ENCODE peak calls at places on chromosomes 11 and 22, in ten cellular contexts. T is lower leg skin, Y is A549, Z is right lobe of liver, E is adrenal gland, Q is tibial nerve, R is heart left ventricle, U is HCT116, W is breast epithelium, P is sigmoid colon. H is an unnamed sample.

GRCh38 chr11:62449451-62449851 is 30.6 kb downstream of the SCGB1A1 start:
- DNase-seq in E (no peak), U (no peak), T (no peak), Q (no peak), Z (peak), P (no peak), Y (peak), W (no peak), R (no peak), H (no peak)

GRCh38 chr11:134270250-134270714 is 5.9 kb upstream of the GLB1L3 start:
- DNase-seq in Y (peak), Z (no peak), P (no peak), Q (no peak), R (no peak), E (no peak), U (peak), T (peak), W (no peak), H (no peak)

GRCh38 chr22:47219789-47220188 is 457.3 kb downstream of the TBC1D22A start:
- DNase-seq in R (no peak), Q (no peak), W (peak), P (peak), Z (no peak), U (no peak), E (no peak), Y (no peak), T (peak), H (no peak)

GRCh38 chr22:44689173-44689572 is 12.8 kb upstream of the PRR5 start:
- DNase-seq in Z (no peak), U (peak), P (no peak), T (no peak), Q (no peak), R (no peak), Y (no peak), E (no peak), W (no peak), H (no peak)

GRCh38 chr11:128908391-128909246 is 17.5 kb downstream of the KCNJ5 start:
- DNase-seq in P (peak), Z (no peak), E (peak), T (peak), Q (peak), U (peak), R (peak), W (no peak), Y (peak), H (peak)

GRCh38 chr11:82823635-82824614 is 76.3 kb downstream of the PRCP start:
- DNase-seq in Z (no peak), Q (no peak), U (no peak), W (no peak), Y (no peak), R (no peak), P (no peak), E (no peak), T (no peak), H (no peak)

GRCh38 chr22:23780146-23780748 is 6.5 kb upstream of the SMARCB1 start:
- DNase-seq in R (no peak), Q (no peak), T (no peak), W (no peak), E (no peak), Z (no peak), U (no peak), P (no peak), Y (no peak), H (no peak)

GRCh38 chr11:93054881-93055280 is 85.4 kb downstream of the MTNR1B start:
- DNase-seq in P (no peak), T (no peak), U (peak), W (no peak), Q (no peak), R (no peak), Z (no peak), Y (peak), E (peak), H (no peak)

GRCh38 chr11:86673872-86674750 is 1.7 kb upstream of the ME3 start:
- DNase-seq in Y (no peak), R (no peak), Z (no peak), W (no peak), U (no peak), Q (no peak), P (no peak), E (no peak), T (no peak), H (no peak)

GRCh38 chr11:75815345-75815983 is 454 bp downstream of the UVRAG start:
- DNase-seq in T (peak), P (peak), Q (no peak), R (peak), Z (no peak), U (no peak), E (peak), Y (peak), W (peak), H (no peak)

GRCh38 chr11:108364159-108364558 is 103.2 kb downstream of the C11orf65 start:
- DNase-seq in R (no peak), Z (no peak), U (no peak), T (no peak), Q (no peak), W (no peak), Y (no peak), P (no peak), E (no peak), H (no peak)

GRCh38 chr11:114304969-114305368 is 8.8 kb downstream of the NNMT start:
- DNase-seq in Y (no peak), E (no peak), Z (no peak), R (no peak), U (no peak), T (no peak), Q (no peak), P (no peak), W (no peak), H (no peak)

GRCh38 chr11:11415786-11416390 is 62.8 kb upstream of the CSNK2A3 start:
- DNase-seq in T (no peak), U (no peak), R (no peak), W (no peak), Q (no peak), Y (no peak), E (no peak), Z (no peak), P (no peak), H (no peak)

GRCh38 chr11:47314992-47315391 is 37.5 kb downstream of the MYBPC3 start:
- DNase-seq in Z (no peak), W (no peak), R (no peak), Y (no peak), U (no peak), E (no peak), Q (no peak), P (no peak), T (peak), H (no peak)

GRCh38 chr11:118353084-118353710 is 6.2 kb upstream of the UBE4A start:
- DNase-seq in W (no peak), P (no peak), Q (no peak), R (no peak), T (no peak), E (no peak), Y (no peak), U (no peak), Z (no peak), H (no peak)

GRCh38 chr22:29202231-29203192 is 3.2 kb upstream of the EMID1 start:
- DNase-seq in E (no peak), Z (peak), R (peak), T (no peak), W (no peak), Q (peak), Y (peak), P (no peak), U (no peak), H (no peak)
- TF ChIP-seq POLR2A in E (no peak), Z (no peak), R (no peak), T (no peak), W (no peak), Q (no peak), Y (no peak), P (no peak), U (no peak), H (no peak)

DNA sequence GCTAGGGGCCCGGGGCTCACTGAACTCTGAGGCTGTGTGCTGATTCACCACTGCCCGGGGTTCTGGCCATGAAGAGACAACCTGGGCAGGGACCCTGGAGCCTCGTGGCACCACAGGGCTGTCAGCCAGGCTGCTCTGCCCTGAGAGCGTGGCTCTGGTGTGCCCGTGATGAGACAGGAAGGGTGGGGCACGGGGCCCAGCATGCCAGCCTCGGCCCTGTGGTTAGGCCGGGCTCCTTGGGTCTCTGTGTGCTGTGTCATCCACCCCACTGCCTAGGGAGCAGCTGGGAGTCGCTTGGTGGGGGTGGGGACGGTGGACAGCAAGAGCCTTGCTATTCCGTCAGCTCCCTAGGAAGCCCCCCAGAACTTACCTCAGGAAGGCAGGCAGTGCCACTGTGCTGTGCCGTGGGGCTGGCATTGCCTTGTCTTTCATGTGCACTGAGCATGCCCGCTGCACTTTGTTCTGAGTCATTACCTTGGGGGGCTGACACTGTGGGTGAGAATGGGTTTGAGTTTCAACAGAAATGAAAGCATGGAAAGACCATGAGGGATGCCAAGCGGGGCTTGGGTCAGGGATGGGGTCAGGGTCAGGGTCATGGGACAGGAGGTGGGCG is 31.7 kb downstream of the TPCN2 start:
- DNase-seq in W (no peak), P (no peak), E (no peak), U (no peak), T (no peak), Y (no peak), Q (no peak), Z (no peak), R (no peak), H (no peak)
- TF ChIP-seq POLR2A in W (no peak), P (no peak), E (no peak), U (no peak), T (no peak), Y (no peak), Q (no peak), Z (no peak), R (no peak), H (no peak)

GRCh38 chr11:66277475-66278391 is at the start of gene CNIH2:
- DNase-seq in E (no peak), T (no peak), R (no peak), U (no peak), Y (peak), Z (peak), W (no peak), P (no peak), Q (no peak), H (peak)
- TF ChIP-seq POLR2A in E (no peak), T (no peak), R (peak), U (no peak), Y (no peak), Z (peak), W (no peak), P (no peak), Q (no peak), H (no peak)

DNA sequence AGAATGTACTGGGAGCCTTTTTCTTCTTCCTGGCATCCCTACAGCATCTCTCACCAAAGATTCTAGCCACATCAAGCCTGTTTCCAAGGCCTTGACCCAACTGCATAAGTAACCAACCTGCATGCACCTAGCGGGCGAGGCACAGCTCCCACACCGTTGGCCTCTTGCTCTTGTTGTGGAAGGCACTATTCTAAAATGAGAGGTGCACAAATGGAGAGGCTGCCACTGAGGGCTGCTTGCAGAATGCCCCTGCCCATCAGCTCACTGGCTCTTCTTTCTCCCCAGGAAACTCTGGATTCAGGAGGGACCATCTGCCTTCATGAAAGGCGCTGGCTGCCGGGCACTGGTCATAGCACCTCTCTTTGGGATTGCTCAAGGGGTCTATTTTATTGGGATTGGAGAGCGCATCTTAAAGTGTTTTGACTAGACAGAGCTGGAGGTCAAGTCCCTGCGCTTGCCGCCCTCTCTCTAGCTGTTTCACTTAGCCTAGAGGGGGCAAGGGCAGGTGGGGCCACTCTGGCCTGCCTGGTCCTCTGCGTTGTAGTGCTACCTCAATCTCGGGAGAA is 26.6 kb downstream of the SLC25A18 start:
- DNase-seq in T (peak), W (peak), Y (no peak), E (no peak), Q (no peak), P (no peak), U (no peak), R (no peak), Z (no peak), H (no peak)
- TF ChIP-seq POLR2A in T (no peak), W (no peak), Y (no peak), E (no peak), Q (no peak), P (no peak), U (no peak), R (no peak), Z (no peak), H (no peak)

GRCh38 chr11:66015094-66015881 is 3.5 kb downstream of the CST6 start:
- DNase-seq in T (no peak), Q (no peak), Y (no peak), P (no peak), E (no peak), R (peak), W (no peak), Z (no peak), U (peak), H (no peak)
- TF ChIP-seq POLR2A in T (no peak), Q (no peak), Y (no peak), P (no peak), E (no peak), R (no peak), W (no peak), Z (no peak), U (no peak), H (no peak)

GRCh38 chr11:73142128-73142377 is at the start of gene FCHSD2:
- DNase-seq in R (no peak), Z (peak), E (no peak), T (no peak), Y (no peak), U (no peak), W (no peak), P (no peak), Q (no peak), H (no peak)
- TF ChIP-seq POLR2A in R (peak), Z (peak), E (no peak), T (no peak), Y (peak), U (no peak), W (no peak), P (no peak), Q (no peak), H (peak)

GRCh38 chr11:2377511-2378443 is 667 bp downstream of the CD81 start:
- DNase-seq in R (peak), E (peak), T (peak), Y (peak), Z (no peak), U (no peak), W (no peak), Q (peak), P (peak), H (peak)
- TF ChIP-seq POLR2A in R (no peak), E (no peak), T (no peak), Y (no peak), Z (peak), U (no peak), W (peak), Q (peak), P (no peak), H (peak)

GRCh38 chr11:18632841-18633240 is 1.3 kb downstream of the SPTY2D1 start:
- DNase-seq in Q (no peak), E (no peak), T (no peak), R (no peak), U (no peak), Z (no peak), P (no peak), W (no peak), Y (no peak), H (no peak)

GRCh38 chr11:18633256-18634139 is 644 bp downstream of the SPTY2D1 start:
- DNase-seq in Q (no peak), R (no peak), Z (peak), T (peak), U (no peak), E (no peak), Y (no peak), W (no peak), P (peak), H (no peak)

DNA sequence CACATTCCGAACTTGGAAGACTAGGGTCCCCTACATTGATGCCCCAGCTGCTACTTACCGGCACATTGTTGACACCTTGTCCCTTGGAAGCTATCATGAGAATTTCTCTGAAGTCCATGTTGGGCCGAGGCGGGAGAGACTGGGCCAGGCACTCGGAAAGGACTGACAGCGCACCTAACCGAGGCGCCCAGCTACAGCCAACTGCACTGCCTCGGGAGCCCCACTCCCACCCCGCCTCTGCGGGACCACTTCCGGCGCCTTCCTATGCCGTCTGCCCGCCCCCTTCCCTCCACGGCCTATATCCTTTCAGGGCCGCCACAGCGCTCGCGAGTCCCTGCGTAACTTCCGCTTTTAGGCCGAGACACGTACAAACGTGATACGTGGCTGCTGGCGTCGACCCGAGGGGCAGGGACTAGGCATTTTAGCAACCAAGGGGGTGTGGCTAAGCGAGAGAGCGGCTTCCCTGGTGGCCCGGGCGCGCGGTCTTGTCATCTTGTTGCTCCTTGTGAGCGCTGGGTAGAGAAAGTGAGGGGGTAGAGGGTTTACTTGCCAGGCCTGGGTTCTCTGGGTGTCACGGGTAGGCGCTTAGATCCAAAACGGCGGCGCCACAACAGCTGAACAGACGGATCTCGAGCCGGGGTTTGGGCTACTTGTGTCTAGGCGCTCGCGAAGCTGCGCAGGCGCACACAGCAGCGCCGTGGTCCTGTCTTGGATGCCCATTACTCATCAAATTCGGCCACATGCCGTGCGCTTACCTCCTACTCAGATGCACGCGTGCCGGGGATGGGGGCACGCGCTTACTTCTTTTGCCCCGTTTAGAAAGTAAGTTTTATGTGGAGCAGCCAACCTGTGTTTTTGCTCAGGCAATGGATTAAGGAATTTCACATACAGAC is at the start of gene SPTY2D1:
- DNase-seq in U (peak), P (peak), Z (peak), Y (peak), W (peak), T (peak), E (peak), Q (peak), R (peak), H (peak)
- TF ChIP-seq POLR2A in U (peak), P (peak), Z (peak), Y (peak), W (peak), T (no peak), E (peak), Q (peak), R (peak), H (peak)

H was measured in ovary.